ENCODE peak calls at places on chromosomes 4 and X, in four cellular contexts. One of them, this sample, is unnamed.

GRCh38 chr4:34193451-34194154 is 2050.7 kb downstream of the ARAP2 start:
- DNase-seq in tibial artery: no peak
- DNase-seq in NCI-H1105 treated with DMSO at 0.1 percent for 48 hours: no peak
- DNase-seq in lower leg skin: no peak
- DNase-seq in this sample: no peak

GRCh38 chr4:14719053-14719452 is 283.2 kb upstream of the CPEB2 start:
- DNase-seq in tibial artery: peak
- DNase-seq in NCI-H1105 treated with DMSO at 0.1 percent for 48 hours: no peak
- DNase-seq in lower leg skin: peak
- DNase-seq in this sample: no peak

GRCh38 chrX:11100281-11101035 is 10.7 kb upstream of the HCCS start:
- DNase-seq in tibial artery: peak
- DNase-seq in NCI-H1105 treated with DMSO at 0.1 percent for 48 hours: peak
- DNase-seq in lower leg skin: no peak
- DNase-seq in this sample: no peak

GRCh38 chr4:7630559-7631287 is 196.0 kb upstream of the PSAPL1 start:
- DNase-seq in tibial artery: peak
- DNase-seq in NCI-H1105 treated with DMSO at 0.1 percent for 48 hours: peak
- DNase-seq in lower leg skin: no peak
- DNase-seq in this sample: no peak

GRCh38 chrX:317424-318067 is 1.1 kb downstream of the GTPBP6 start:
- DNase-seq in tibial artery: no peak
- DNase-seq in NCI-H1105 treated with DMSO at 0.1 percent for 48 hours: no peak
- DNase-seq in lower leg skin: no peak
- DNase-seq in this sample: no peak

GRCh38 chr4:123517971-123518370 is 121.4 kb downstream of the SPRY1 start:
- DNase-seq in tibial artery: no peak
- DNase-seq in NCI-H1105 treated with DMSO at 0.1 percent for 48 hours: no peak
- DNase-seq in lower leg skin: no peak
- DNase-seq in this sample: no peak

GRCh38 chr4:14856076-14856926 is 146.0 kb upstream of the CPEB2 start:
- DNase-seq in tibial artery: peak
- DNase-seq in NCI-H1105 treated with DMSO at 0.1 percent for 48 hours: peak
- DNase-seq in lower leg skin: peak
- DNase-seq in this sample: peak

GRCh38 chrX:126065901-126066660 is 100.0 kb downstream of the DCAF12L2 start:
- DNase-seq in tibial artery: no peak
- DNase-seq in NCI-H1105 treated with DMSO at 0.1 percent for 48 hours: no peak
- DNase-seq in lower leg skin: no peak
- DNase-seq in this sample: peak

GRCh38 chr4:108166441-108167315 is 2.1 kb downstream of the LEF1 start:
- DNase-seq in tibial artery: no peak
- DNase-seq in NCI-H1105 treated with DMSO at 0.1 percent for 48 hours: peak
- DNase-seq in lower leg skin: no peak
- DNase-seq in this sample: no peak

GRCh38 chr4:68865760-68866159 is 50.0 kb downstream of the UGT2B10 start:
- DNase-seq in tibial artery: no peak
- DNase-seq in NCI-H1105 treated with DMSO at 0.1 percent for 48 hours: no peak
- DNase-seq in lower leg skin: no peak
- DNase-seq in this sample: no peak

GRCh38 chr4:3851211-3851610 is 85.0 kb downstream of the ADRA2C start:
- DNase-seq in tibial artery: no peak
- DNase-seq in NCI-H1105 treated with DMSO at 0.1 percent for 48 hours: peak
- DNase-seq in lower leg skin: no peak
- DNase-seq in this sample: no peak

GRCh38 chrX:11446331-11446730 is 153.1 kb downstream of the AMELX start:
- DNase-seq in tibial artery: no peak
- DNase-seq in NCI-H1105 treated with DMSO at 0.1 percent for 48 hours: no peak
- DNase-seq in lower leg skin: no peak
- DNase-seq in this sample: no peak

GRCh38 chr4:154877110-154877760 is 96.2 kb downstream of the RBM46 start:
- DNase-seq in tibial artery: no peak
- DNase-seq in NCI-H1105 treated with DMSO at 0.1 percent for 48 hours: no peak
- DNase-seq in lower leg skin: no peak
- DNase-seq in this sample: no peak

GRCh38 chr4:113693993-113694392 is 67.5 kb downstream of the CAMK2D start:
- DNase-seq in tibial artery: no peak
- DNase-seq in NCI-H1105 treated with DMSO at 0.1 percent for 48 hours: no peak
- DNase-seq in lower leg skin: no peak
- DNase-seq in this sample: no peak

GRCh38 chr4:169984203-169984602 is 42.0 kb downstream of the MFAP3L start:
- DNase-seq in tibial artery: no peak
- DNase-seq in NCI-H1105 treated with DMSO at 0.1 percent for 48 hours: no peak
- DNase-seq in lower leg skin: no peak
- DNase-seq in this sample: no peak

GRCh38 chr4:6840062-6840976 is 57.8 kb downstream of the KIAA0232 start:
- DNase-seq in tibial artery: no peak
- DNase-seq in NCI-H1105 treated with DMSO at 0.1 percent for 48 hours: no peak
- DNase-seq in lower leg skin: no peak
- DNase-seq in this sample: no peak

GRCh38 chr4:55181606-55182005 is 56.2 kb upstream of the KDR start:
- DNase-seq in tibial artery: no peak
- DNase-seq in NCI-H1105 treated with DMSO at 0.1 percent for 48 hours: no peak
- DNase-seq in lower leg skin: no peak
- DNase-seq in this sample: no peak

GRCh38 chr4:37661643-37662221 is 24.4 kb downstream of the RELL1 start:
- DNase-seq in tibial artery: no peak
- DNase-seq in NCI-H1105 treated with DMSO at 0.1 percent for 48 hours: no peak
- DNase-seq in lower leg skin: no peak
- DNase-seq in this sample: no peak

GRCh38 chr4:108635070-108635655 is 14.8 kb downstream of the RPL34 start:
- DNase-seq in tibial artery: no peak
- DNase-seq in NCI-H1105 treated with DMSO at 0.1 percent for 48 hours: no peak
- DNase-seq in lower leg skin: no peak
- DNase-seq in this sample: no peak

GRCh38 chr4:99645638-99646037 is 12.0 kb downstream of the C4orf54 start:
- DNase-seq in tibial artery: no peak
- DNase-seq in NCI-H1105 treated with DMSO at 0.1 percent for 48 hours: no peak
- DNase-seq in lower leg skin: no peak
- DNase-seq in this sample: no peak

GRCh38 chr4:102694791-102695190 is 66.0 kb downstream of the MANBA start:
- DNase-seq in tibial artery: no peak
- DNase-seq in NCI-H1105 treated with DMSO at 0.1 percent for 48 hours: no peak
- DNase-seq in lower leg skin: no peak
- DNase-seq in this sample: no peak

GRCh38 chrX:2682582-2683177 is 8.4 kb upstream of the CD99 start:
- DNase-seq in tibial artery: no peak
- DNase-seq in NCI-H1105 treated with DMSO at 0.1 percent for 48 hours: no peak
- DNase-seq in lower leg skin: no peak
- DNase-seq in this sample: no peak

GRCh38 chr4:106628616-106629606 is 260.3 kb upstream of the GIMD1 start:
- DNase-seq in tibial artery: no peak
- DNase-seq in NCI-H1105 treated with DMSO at 0.1 percent for 48 hours: no peak
- DNase-seq in lower leg skin: no peak
- DNase-seq in this sample: no peak

GRCh38 chr4:138984647-138985046 is 30.9 kb upstream of the NOCT start:
- DNase-seq in tibial artery: no peak
- DNase-seq in NCI-H1105 treated with DMSO at 0.1 percent for 48 hours: no peak
- DNase-seq in lower leg skin: no peak
- DNase-seq in this sample: no peak

GRCh38 chr4:101948951-101949350 is 158.4 kb downstream of the BANK1 start:
- DNase-seq in tibial artery: no peak
- DNase-seq in NCI-H1105 treated with DMSO at 0.1 percent for 48 hours: no peak
- DNase-seq in lower leg skin: no peak
- DNase-seq in this sample: no peak

GRCh38 chrX:112852850-112853249 is 12.2 kb upstream of the AMOT start:
- DNase-seq in tibial artery: no peak
- DNase-seq in NCI-H1105 treated with DMSO at 0.1 percent for 48 hours: no peak
- DNase-seq in lower leg skin: no peak
- DNase-seq in this sample: no peak

GRCh38 chr4:154073107-154073817 is 284.4 kb upstream of the SFRP2 start:
- DNase-seq in tibial artery: no peak
- DNase-seq in NCI-H1105 treated with DMSO at 0.1 percent for 48 hours: no peak
- DNase-seq in lower leg skin: no peak
- DNase-seq in this sample: no peak

GRCh38 chrX:1060562-1060960 is 151.9 kb downstream of the CRLF2 start:
- DNase-seq in tibial artery: no peak
- DNase-seq in NCI-H1105 treated with DMSO at 0.1 percent for 48 hours: no peak
- DNase-seq in lower leg skin: peak
- DNase-seq in this sample: peak

GRCh38 chr4:101953949-101954348 is 163.4 kb downstream of the BANK1 start:
- DNase-seq in tibial artery: no peak
- DNase-seq in NCI-H1105 treated with DMSO at 0.1 percent for 48 hours: no peak
- DNase-seq in lower leg skin: no peak
- DNase-seq in this sample: no peak

GRCh38 chr4:6404611-6405416 is 67.6 kb downstream of the PPP2R2C start:
- DNase-seq in tibial artery: no peak
- DNase-seq in NCI-H1105 treated with DMSO at 0.1 percent for 48 hours: no peak
- DNase-seq in lower leg skin: no peak
- DNase-seq in this sample: no peak

GRCh38 chr4:157196050-157196449 is 24.5 kb upstream of the GRIA2 start:
- DNase-seq in tibial artery: no peak
- DNase-seq in NCI-H1105 treated with DMSO at 0.1 percent for 48 hours: no peak
- DNase-seq in lower leg skin: no peak
- DNase-seq in this sample: no peak

GRCh38 chrX:134373736-134374135 is 86.2 kb upstream of the HPRT1 start:
- DNase-seq in tibial artery: no peak
- DNase-seq in NCI-H1105 treated with DMSO at 0.1 percent for 48 hours: no peak
- DNase-seq in lower leg skin: no peak
- DNase-seq in this sample: no peak

GRCh38 chrX:69285881-69286545 is 120.8 kb upstream of the PJA1 start:
- DNase-seq in tibial artery: peak
- DNase-seq in NCI-H1105 treated with DMSO at 0.1 percent for 48 hours: peak
- DNase-seq in lower leg skin: peak
- DNase-seq in this sample: no peak

GRCh38 chrX:12007881-12008280 is 130.4 kb upstream of the FRMPD4 start:
- DNase-seq in tibial artery: no peak
- DNase-seq in NCI-H1105 treated with DMSO at 0.1 percent for 48 hours: no peak
- DNase-seq in lower leg skin: no peak
- DNase-seq in this sample: no peak

GRCh38 chr4:140645614-140646412 is 77.1 kb upstream of the UCP1 start:
- DNase-seq in tibial artery: no peak
- DNase-seq in NCI-H1105 treated with DMSO at 0.1 percent for 48 hours: peak
- DNase-seq in lower leg skin: no peak
- DNase-seq in this sample: no peak

GRCh38 chr4:110049951-110050925 is 137.6 kb downstream of the EGF start:
- DNase-seq in tibial artery: peak
- DNase-seq in NCI-H1105 treated with DMSO at 0.1 percent for 48 hours: peak
- DNase-seq in lower leg skin: no peak
- DNase-seq in this sample: no peak

GRCh38 chrX:36957425-36958328 is 50.5 kb upstream of the FAM47C start:
- DNase-seq in tibial artery: no peak
- DNase-seq in NCI-H1105 treated with DMSO at 0.1 percent for 48 hours: peak
- DNase-seq in lower leg skin: no peak
- DNase-seq in this sample: no peak

GRCh38 chr4:169225058-169225751 is 45.6 kb downstream of the SH3RF1 start:
- DNase-seq in tibial artery: no peak
- DNase-seq in NCI-H1105 treated with DMSO at 0.1 percent for 48 hours: no peak
- DNase-seq in lower leg skin: no peak
- DNase-seq in this sample: no peak